ENCODE peak calls at places on chromosome 16, in four cellular contexts. A, Y, P and T are unnamed samples.

GRCh38 chr16:84582958-84583516 is 34.8 kb downstream of the COTL1 start:
- DNase-seq in A (no peak), Y (no peak), P (no peak), T (no peak)

GRCh38 chr16:84498859-84499620 is 5.4 kb downstream of the MEAK7 start:
- DNase-seq in A (peak; percentile 65), Y (no peak), P (no peak), T (no peak)

GRCh38 chr16:88866151-88866920 is at the start of gene PABPN1L:
- DNase-seq in A (no peak), Y (no peak), P (no peak), T (no peak)

GRCh38 chr16:53094013-53094630 is 39.3 kb downstream of the CHD9 start:
- DNase-seq in A (peak; percentile 23), Y (no peak), P (peak; percentile 72), T (peak; percentile 92)

GRCh38 chr16:10827691-10828341 is 9.2 kb upstream of the TVP23A start:
- DNase-seq in A (peak; percentile 64), Y (no peak), P (peak; percentile 63), T (peak; percentile 52)

GRCh38 chr16:57276596-57276995 is 7.9 kb downstream of the PLLP start:
- DNase-seq in A (peak; percentile 43), Y (no peak), P (no peak), T (no peak)

GRCh38 chr16:54412777-54413455 is 126.3 kb upstream of the IRX3 start:
- DNase-seq in A (no peak), Y (no peak), P (no peak), T (no peak)

GRCh38 chr16:1779741-1780676 is 2.4 kb downstream of the SPSB3 start:
- DNase-seq in A (no peak), Y (no peak), P (no peak), T (no peak)

GRCh38 chr16:23288209-23288608 is 13.9 kb upstream of the SCNN1B start:
- DNase-seq in A (no peak), Y (no peak), P (no peak), T (no peak)

GRCh38 chr16:77434365-77435239 is at the start of gene ADAMTS18:
- DNase-seq in A (no peak), Y (peak; percentile 30), P (peak; percentile 27), T (no peak)
- H3K9ac ChIP-seq in A (no peak within 1 kb of the TSS), Y (no peak within 1 kb of the TSS), P (peak within 1 kb of the TSS; percentile 47), T (no peak within 1 kb of the TSS)

GRCh38 chr16:20675488-20676267 is 21.8 kb downstream of the ACSM1 start:
- DNase-seq in A (peak; percentile 54), Y (no peak), P (peak; percentile 26), T (peak; percentile 86)
- H3K9ac ChIP-seq in A (peak overlapping the region; percentile 32), Y (no peak overlapping the region), P (no peak overlapping the region), T (peak overlapping the region; percentile 46)

DNA sequence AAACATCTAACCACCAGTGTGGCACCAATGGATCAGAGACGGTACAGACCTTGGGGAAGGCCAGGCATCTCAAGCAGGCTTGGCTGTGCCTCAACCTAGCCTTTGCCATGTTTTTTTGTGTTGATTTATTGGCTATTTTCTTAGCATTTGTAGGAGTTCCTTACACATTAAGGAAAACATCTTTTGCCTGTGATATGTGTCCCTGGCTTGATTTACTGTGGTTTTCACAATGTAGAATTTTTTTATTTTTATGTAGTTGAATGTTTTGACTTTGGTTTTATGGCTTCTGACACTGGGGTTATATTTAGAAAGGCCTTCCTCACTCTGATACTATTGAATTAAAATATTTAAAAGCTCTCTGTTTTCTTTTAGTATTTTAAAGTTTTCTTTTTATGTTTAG is 132.6 kb downstream of the ZNF423 start:
- DNase-seq in A (no peak), Y (no peak), P (no peak), T (no peak)
- H3K9ac ChIP-seq in A (no peak overlapping the region), Y (no peak overlapping the region), P (no peak overlapping the region), T (no peak overlapping the region)

GRCh38 chr16:86343733-86344585 is 166.4 kb upstream of the FOXF1 start:
- DNase-seq in A (no peak), Y (no peak), P (peak; percentile 84), T (no peak)
- H3K9ac ChIP-seq in A (no peak overlapping the region), Y (no peak overlapping the region), P (peak overlapping the region; percentile 66), T (no peak overlapping the region)

GRCh38 chr16:17348826-17349225 is 121.9 kb downstream of the XYLT1 start:
- DNase-seq in A (no peak), Y (no peak), P (no peak), T (no peak)
- H3K9ac ChIP-seq in A (no peak overlapping the region), Y (no peak overlapping the region), P (no peak overlapping the region), T (no peak overlapping the region)

GRCh38 chr16:70252355-70252988 is 732 bp upstream of the EXOSC6 start:
- DNase-seq in A (no peak), Y (peak; percentile 12), P (no peak), T (no peak)

GRCh38 chr16:70254095-70254964 is 2.6 kb upstream of the EXOSC6 start:
- DNase-seq in A (no peak), Y (no peak), P (no peak), T (no peak)

GRCh38 chr16:70251651-70252354 is at the start of gene EXOSC6:
- DNase-seq in A (peak; percentile 90), Y (peak; percentile 92), P (peak; percentile 95), T (peak; percentile 93)

GRCh38 chr16:70253291-70254094 is 1.8 kb upstream of the EXOSC6 start:
- DNase-seq in A (peak; percentile 53), Y (peak; percentile 20), P (peak; percentile 43), T (peak; percentile 46)

DNA sequence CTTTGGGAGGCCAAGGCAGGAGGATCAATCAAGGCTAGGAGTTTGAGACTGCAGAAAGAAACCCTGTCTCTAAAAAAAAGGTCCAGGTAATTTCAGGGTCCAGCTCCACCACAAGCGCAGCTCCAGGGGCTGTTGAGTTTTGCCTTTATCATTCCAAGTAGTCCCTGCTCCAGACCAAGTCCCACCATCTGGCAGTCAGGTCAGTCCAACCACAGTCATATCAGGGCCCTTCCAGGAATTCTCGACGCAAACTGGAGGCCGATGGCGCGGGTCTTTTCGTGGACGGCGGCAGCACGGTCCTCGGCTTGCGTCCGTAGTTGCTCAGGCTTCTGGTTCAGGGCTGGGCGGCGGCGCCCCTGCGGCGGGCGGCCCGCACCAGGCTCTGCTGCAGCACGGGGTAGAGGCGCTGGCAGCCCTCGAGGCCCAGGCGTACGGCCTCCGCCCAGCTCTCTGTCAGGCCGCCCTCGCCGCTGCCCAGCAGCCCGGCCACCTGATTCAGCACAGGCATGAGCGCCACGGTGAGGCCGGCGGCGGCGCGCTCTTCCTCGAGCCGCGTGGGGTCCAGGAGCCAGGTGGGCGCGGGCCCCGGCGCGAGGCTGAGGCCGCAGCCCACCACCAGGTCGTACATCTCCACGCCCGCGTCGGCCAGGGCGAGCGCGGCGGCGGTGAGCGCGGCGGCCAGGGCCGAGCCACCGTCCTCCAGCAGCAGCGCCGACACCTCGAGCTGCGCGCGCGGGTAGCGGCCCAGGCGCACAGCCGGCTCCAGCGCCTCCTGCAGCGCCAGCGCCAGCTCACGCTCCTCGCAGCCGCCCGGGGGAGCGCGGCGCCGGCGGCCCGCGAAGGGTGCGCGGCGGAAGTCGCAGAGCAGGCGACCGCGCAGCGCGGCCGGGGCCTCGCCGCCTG is 741 bp downstream of the EXOSC6 start:
- DNase-seq in A (peak; percentile 23), Y (peak; percentile 45), P (peak; percentile 72), T (peak; percentile 52)
- H3K9ac ChIP-seq in A (peak overlapping the region; percentile 87), Y (peak overlapping the region; percentile 99), P (peak overlapping the region; percentile 52), T (peak overlapping the region; percentile 81)